ENCODE peak calls at places on chromosomes 2 and 18, in eight cellular contexts. E is H1, F is fibroblast of lung, D is right atrium auricular region, T is uterus, K is Panc1, B is RWPE2, A is Peyer's patch. Z is an unnamed sample. For H3K36me3, the result is how much of the 10 kb centered on the place peaks cover.

GRCh38 chr2:144357623-144358400 is 162.1 kb downstream of the ZEB2 start:
- DNase-seq in E (no peak), F (peak), D (no peak), T (no peak), K (peak), B (no peak), A (no peak), Z (peak)

GRCh38 chr18:60980422-60981005 is 352.7 kb upstream of the CDH20 start:
- DNase-seq in E (no peak), F (no peak), D (no peak), T (no peak), K (no peak), B (no peak), A (no peak), Z (no peak)

GRCh38 chr2:68031546-68032160 is 31.2 kb downstream of the C1D start:
- DNase-seq in E (no peak), F (peak), D (no peak), T (no peak), K (peak), B (no peak), A (no peak), Z (no peak)

GRCh38 chr2:45283764-45284620 is 274.7 kb upstream of the SIX2 start:
- DNase-seq in E (no peak), F (peak), D (no peak), T (no peak), K (peak), B (no peak), A (no peak), Z (peak)

GRCh38 chr2:66571873-66572272 is 136.9 kb downstream of the MEIS1 start:
- DNase-seq in E (no peak), F (peak), D (no peak), T (no peak), K (no peak), B (no peak), A (no peak), Z (no peak)

GRCh38 chr18:24054130-24054529 is 39.6 kb downstream of the TTC39C start:
- DNase-seq in E (no peak), F (peak), D (no peak), T (no peak), K (no peak), B (no peak), A (no peak), Z (no peak)

GRCh38 chr2:229445013-229445412 is 173.9 kb upstream of the PID1 start:
- DNase-seq in E (no peak), F (peak), D (peak), T (peak), K (peak), B (peak), A (peak), Z (peak)

GRCh38 chr2:131029812-131030211 is 63.4 kb downstream of the FAM168B start:
- DNase-seq in E (no peak), F (no peak), D (peak), T (no peak), K (no peak), B (no peak), A (no peak), Z (no peak)

GRCh38 chr18:8706981-8707940 is 1.9 kb downstream of the MTCL1 start:
- DNase-seq in E (peak), F (peak), D (no peak), T (peak), K (no peak), B (no peak), A (peak), Z (no peak)

GRCh38 chr2:36354816-36355156 is 792 bp upstream of the CRIM1 start:
- DNase-seq in E (no peak), F (no peak), D (no peak), T (no peak), K (no peak), B (no peak), A (no peak), Z (no peak)

GRCh38 chr2:190493095-190493494 is 41.4 kb downstream of the NEMP2 start:
- DNase-seq in E (no peak), F (no peak), D (no peak), T (no peak), K (no peak), B (no peak), A (no peak), Z (no peak)

GRCh38 chr2:226873051-226873620 is 37.3 kb downstream of the RHBDD1 start:
- DNase-seq in E (no peak), F (peak), D (no peak), T (no peak), K (no peak), B (no peak), A (no peak), Z (peak)

GRCh38 chr2:98726735-98727368 is 4.1 kb downstream of the MGAT4A start:
- DNase-seq in E (no peak), F (no peak), D (no peak), T (no peak), K (no peak), B (no peak), A (no peak), Z (no peak)

GRCh38 chr2:168912466-168913170 is 11.5 kb downstream of the G6PC2 start:
- DNase-seq in E (peak), F (peak), D (no peak), T (peak), K (no peak), B (no peak), A (no peak), Z (no peak)

GRCh38 chr2:46854260-46854659 is 61.3 kb downstream of the MCFD2 start:
- DNase-seq in E (no peak), F (no peak), D (no peak), T (no peak), K (no peak), B (no peak), A (no peak), Z (no peak)

GRCh38 chr2:152890746-152891145 is 172.3 kb downstream of the ARL6IP6 start:
- DNase-seq in E (no peak), F (no peak), D (no peak), T (no peak), K (no peak), B (no peak), A (no peak), Z (no peak)

GRCh38 chr2:85719609-85720240 is 25.6 kb downstream of the GNLY start:
- DNase-seq in E (no peak), F (no peak), D (no peak), T (no peak), K (no peak), B (no peak), A (no peak), Z (no peak)

GRCh38 chr18:62596145-62597005 is 73.5 kb downstream of the ZCCHC2 start:
- DNase-seq in E (peak), F (no peak), D (no peak), T (no peak), K (no peak), B (no peak), A (no peak), Z (no peak)

GRCh38 chr2:167157523-167157922 is 269.2 kb downstream of the XIRP2 start:
- DNase-seq in E (no peak), F (peak), D (no peak), T (no peak), K (no peak), B (no peak), A (no peak), Z (no peak)

GRCh38 chr2:196939381-196939780 is 12.9 kb upstream of the PGAP1 start:
- DNase-seq in E (no peak), F (peak), D (no peak), T (no peak), K (no peak), B (no peak), A (no peak), Z (no peak)

GRCh38 chr18:12373771-12374116 is 3.3 kb downstream of the AFG3L2 start:
- DNase-seq in E (no peak), F (no peak), D (no peak), T (no peak), K (no peak), B (no peak), A (peak), Z (no peak)

GRCh38 chr2:105417789-105418475 is 19.1 kb upstream of the FHL2 start:
- DNase-seq in E (no peak), F (peak), D (peak), T (no peak), K (no peak), B (no peak), A (no peak), Z (peak)

GRCh38 chr18:74261053-74261452 is 30.7 kb downstream of the CYB5A start:
- DNase-seq in E (no peak), F (peak), D (no peak), T (no peak), K (no peak), B (no peak), A (no peak), Z (no peak)

GRCh38 chr2:96927420-96928171 is 57.7 kb upstream of the SEMA4C start:
- DNase-seq in E (no peak), F (no peak), D (no peak), T (peak), K (no peak), B (peak), A (no peak), Z (no peak)

GRCh38 chr2:192194065-192194865 is 468 bp downstream of the TMEFF2 start:
- DNase-seq in E (peak), F (peak), D (peak), T (peak), K (no peak), B (peak), A (no peak), Z (peak)

GRCh38 chr2:121721926-121722325 is 14.7 kb downstream of the NIFK start:
- DNase-seq in E (no peak), F (peak), D (no peak), T (no peak), K (peak), B (no peak), A (peak), Z (no peak)

GRCh38 chr2:109497447-109497846 is 116.3 kb downstream of the SEPTIN10 start:
- DNase-seq in E (no peak), F (peak), D (no peak), T (no peak), K (no peak), B (no peak), A (no peak), Z (no peak)

GRCh38 chr2:182606728-182607681 is 109.1 kb upstream of the DNAJC10 start:
- DNase-seq in E (no peak), F (no peak), D (no peak), T (no peak), K (no peak), B (no peak), A (no peak), Z (no peak)

GRCh38 chr2:109057686-109058085 is 68.7 kb upstream of the EDAR start:
- DNase-seq in E (no peak), F (no peak), D (no peak), T (no peak), K (no peak), B (no peak), A (no peak), Z (no peak)

GRCh38 chr2:144372484-144373195 is 147.3 kb downstream of the ZEB2 start:
- DNase-seq in E (no peak), F (no peak), D (no peak), T (no peak), K (no peak), B (no peak), A (no peak), Z (no peak)

GRCh38 chr18:54607213-54607934 is 16.3 kb downstream of the DYNAP start:
- DNase-seq in E (peak), F (no peak), D (no peak), T (no peak), K (no peak), B (no peak), A (peak), Z (no peak)

GRCh38 chr2:71630110-71630967 is 177.0 kb downstream of the DYSF start:
- DNase-seq in E (no peak), F (no peak), D (no peak), T (no peak), K (no peak), B (no peak), A (no peak), Z (no peak)

GRCh38 chr18:77012120-77012519 is 120.5 kb downstream of the MBP start:
- DNase-seq in E (no peak), F (no peak), D (no peak), T (no peak), K (no peak), B (no peak), A (no peak), Z (no peak)

GRCh38 chr2:224887159-224887558 is 155.1 kb downstream of the DOCK10 start:
- DNase-seq in E (no peak), F (peak), D (no peak), T (no peak), K (no peak), B (no peak), A (no peak), Z (no peak)

GRCh38 chr2:163693484-163693883 is 42.3 kb downstream of the FIGN start:
- DNase-seq in E (no peak), F (no peak), D (no peak), T (no peak), K (no peak), B (no peak), A (no peak), Z (no peak)

GRCh38 chr2:42443980-42444379 is 49.8 kb downstream of the KCNG3 start:
- DNase-seq in E (no peak), F (no peak), D (no peak), T (no peak), K (no peak), B (no peak), A (no peak), Z (no peak)

DNA sequence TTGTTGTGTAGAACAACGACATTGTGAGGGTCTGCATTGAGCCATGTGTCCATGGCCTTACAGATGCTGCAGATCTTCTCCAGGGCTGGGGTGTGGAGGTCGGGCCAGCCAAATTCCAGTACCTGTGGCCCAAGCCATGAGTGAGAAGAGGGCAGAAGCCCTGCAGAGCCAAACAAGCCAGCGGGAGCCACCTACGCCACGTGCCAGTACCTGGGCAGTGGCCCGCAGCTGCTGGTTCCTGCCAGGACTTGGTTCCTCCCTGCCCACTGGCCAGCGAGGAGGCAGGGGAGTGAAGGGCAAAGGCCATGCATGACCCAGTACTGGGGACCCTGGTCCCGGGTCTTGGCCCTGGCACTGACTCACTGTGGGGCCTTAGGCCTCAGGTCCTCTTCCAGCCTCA is 109.4 kb downstream of the TNS1 start:
- DNase-seq in E (no peak), F (no peak), D (no peak), T (no peak), K (no peak), B (no peak), A (no peak), Z (no peak)
- H3K36me3 ChIP-seq in E (under half), F (under half), D (half or more), T (under half), K (under half), B (under half), A (half or more), Z (half or more)

GRCh38 chr2:234674781-234675201 is 177.9 kb upstream of the ARL4C start:
- DNase-seq in E (no peak), F (peak), D (no peak), T (no peak), K (no peak), B (no peak), A (no peak), Z (peak)
- H3K27ac ChIP-seq in E (no peak), F (peak), D (no peak), T (no peak), K (peak), B (peak), A (no peak), Z (peak)

DNA sequence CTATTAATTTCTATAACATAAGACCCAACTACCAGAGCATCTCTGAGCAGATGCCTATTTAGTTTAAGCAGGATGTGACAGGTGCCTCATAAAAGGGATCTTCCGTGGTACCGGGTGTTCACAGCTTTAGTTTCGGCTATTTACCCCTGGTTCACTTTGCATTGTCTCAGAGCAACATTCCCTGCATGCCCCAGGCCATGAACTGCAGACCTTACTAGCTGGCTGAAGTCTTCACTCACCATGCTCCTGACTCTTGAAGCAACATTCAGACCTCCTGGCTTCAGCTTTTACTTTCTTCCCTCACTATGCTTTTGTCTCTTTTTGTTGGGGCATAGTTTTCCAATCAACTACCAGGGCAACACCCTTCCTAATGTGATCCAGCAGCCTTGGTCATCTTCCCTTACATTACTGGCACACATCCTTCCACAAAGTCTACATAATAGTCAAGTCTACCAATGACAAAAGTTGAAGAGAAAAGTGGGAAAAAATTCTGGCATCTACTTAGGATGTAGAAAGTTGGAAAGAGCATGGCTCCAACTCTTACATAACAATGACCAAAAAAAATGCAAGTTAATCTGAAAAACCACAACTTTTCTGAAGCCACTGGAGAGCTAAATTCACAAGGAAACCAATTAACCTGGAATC is 99.2 kb downstream of the SESTD1 start:
- DNase-seq in E (no peak), F (no peak), D (no peak), T (no peak), K (no peak), B (no peak), A (no peak), Z (no peak)
- H3K36me3 ChIP-seq in E (under half), F (under half), D (under half), T (under half), K (under half), B (under half), A (under half), Z (under half)

GRCh38 chr2:174681099-174681982 is 82.9 kb downstream of the CHRNA1 start:
- DNase-seq in E (no peak), F (peak), D (no peak), T (peak), K (no peak), B (no peak), A (no peak), Z (no peak)
- H3K27ac ChIP-seq in E (no peak), F (peak), D (peak), T (peak), K (peak), B (no peak), A (no peak), Z (peak)

GRCh38 chr2:241417626-241418025 is 61.5 kb downstream of the FARP2 start:
- DNase-seq in E (no peak), F (no peak), D (no peak), T (no peak), K (no peak), B (no peak), A (no peak), Z (no peak)

GRCh38 chr2:241415196-241415595 is 59.1 kb downstream of the FARP2 start:
- DNase-seq in E (no peak), F (no peak), D (no peak), T (no peak), K (no peak), B (no peak), A (no peak), Z (no peak)

GRCh38 chr2:241410739-241411176 is 54.7 kb downstream of the FARP2 start:
- DNase-seq in E (no peak), F (peak), D (no peak), T (no peak), K (peak), B (no peak), A (no peak), Z (no peak)

GRCh38 chr2:241412144-241412543 is 56.1 kb downstream of the FARP2 start:
- DNase-seq in E (no peak), F (peak), D (no peak), T (no peak), K (no peak), B (no peak), A (no peak), Z (no peak)

GRCh38 chr2:241413929-241414580 is 58.0 kb downstream of the FARP2 start:
- DNase-seq in E (no peak), F (peak), D (no peak), T (no peak), K (no peak), B (no peak), A (no peak), Z (no peak)
- H3K36me3 ChIP-seq in E (under half), F (under half), D (half or more), T (under half), K (under half), B (under half), A (half or more), Z (half or more)

GRCh38 chr2:237688081-237688480 is 60.7 kb downstream of the LRRFIP1 start:
- DNase-seq in E (no peak), F (no peak), D (no peak), T (no peak), K (no peak), B (no peak), A (peak), Z (no peak)
- H3K27ac ChIP-seq in E (no peak), F (peak), D (peak), T (peak), K (no peak), B (peak), A (peak), Z (peak)

GRCh38 chr2:3458396-3459184 is 60.7 kb downstream of the ADI1 start:
- DNase-seq in E (no peak), F (no peak), D (peak), T (no peak), K (no peak), B (no peak), A (no peak), Z (no peak)
- H3K36me3 ChIP-seq in E (under half), F (under half), D (under half), T (under half), K (under half), B (under half), A (half or more), Z (under half)